ENCODE peak calls at places on chromosomes 13 and 19, in nine cellular contexts. Q is T-helper 1 cell, S is neuronal stem cell, A is H4, V is fibroblast of the conjunctiva, J is CMK, P is Right ventricle myocardium inferior, G is adrenal gland, H is NAMALWA. D is an unnamed sample.

GRCh38 chr13:21529102-21529893 is 70.2 kb upstream of the ZDHHC20 start:
- DNase-seq in A (no peak), G (no peak), J (no peak), H (no peak), V (no peak), P (no peak), S (no peak), Q (no peak), D (no peak)

GRCh38 chr19:39483141-39483540 is 2.5 kb downstream of the TIMM50 start:
- DNase-seq in A (no peak), P (no peak), S (no peak), H (no peak), V (no peak), J (no peak), Q (no peak), G (no peak), D (no peak)

GRCh38 chr13:93862259-93862658 is 617.2 kb downstream of the DCT start:
- DNase-seq in J (no peak), V (no peak), A (no peak), P (no peak), Q (no peak), G (no peak), S (no peak), H (no peak), D (no peak)

GRCh38 chr19:6417713-6418561 is 6.7 kb downstream of the KHSRP start:
- DNase-seq in H (no peak), A (no peak), J (no peak), Q (no peak), G (peak), V (no peak), P (peak), S (no peak), D (no peak)

GRCh38 chr19:17049711-17050280 is 23.2 kb upstream of the CPAMD8 start:
- DNase-seq in A (no peak), H (no peak), Q (no peak), G (peak), S (no peak), J (no peak), V (peak), P (no peak), D (peak)

GRCh38 chr19:47615230-47615629 is 6.3 kb downstream of the BICRA start:
- DNase-seq in Q (no peak), S (no peak), G (no peak), J (no peak), A (no peak), V (no peak), H (no peak), P (no peak), D (peak)

GRCh38 chr13:36788276-36788675 is 30.7 kb upstream of the RFXAP start:
- DNase-seq in V (no peak), G (no peak), Q (no peak), P (no peak), J (no peak), H (no peak), S (no peak), A (no peak), D (no peak)

GRCh38 chr13:45500492-45501174 is 35.9 kb downstream of the COG3 start:
- DNase-seq in J (no peak), A (peak), G (no peak), H (no peak), Q (no peak), V (peak), S (no peak), P (no peak), D (peak)

GRCh38 chr19:34579281-34580054 is 97.5 kb downstream of the SCGB2B2 start:
- DNase-seq in J (no peak), V (no peak), G (no peak), A (no peak), S (no peak), P (no peak), Q (no peak), H (no peak), D (no peak)

GRCh38 chr19:13146763-13147563 is 3.2 kb downstream of the STX10 start:
- DNase-seq in S (no peak), V (no peak), P (peak), J (no peak), H (no peak), A (no peak), Q (no peak), G (peak), D (peak)

GRCh38 chr19:10421981-10422461 is 1.7 kb downstream of the PDE4A start:
- DNase-seq in V (no peak), A (no peak), Q (no peak), G (no peak), S (no peak), P (peak), H (peak), J (no peak), D (no peak)

GRCh38 chr13:76942363-76942762 is 5.9 kb upstream of the ACOD1 start:
- DNase-seq in A (no peak), H (no peak), P (no peak), J (no peak), S (no peak), G (no peak), V (no peak), Q (no peak), D (no peak)

GRCh38 chr19:5119297-5119998 is 150.5 kb downstream of the KDM4B start:
- DNase-seq in P (no peak), J (no peak), G (no peak), S (no peak), H (no peak), A (no peak), Q (no peak), V (no peak), D (no peak)

GRCh38 chr19:1847684-1848398 is 442 bp downstream of the REXO1 start:
- DNase-seq in V (peak), A (no peak), H (peak), P (peak), S (no peak), Q (no peak), J (no peak), G (peak), D (no peak)

GRCh38 chr19:9847087-9847671 is 12.1 kb downstream of the PIN1 start:
- DNase-seq in H (peak), P (no peak), G (peak), S (no peak), Q (no peak), V (peak), A (peak), J (no peak), D (no peak)

GRCh38 chr13:59906413-59907027 is 257.2 kb downstream of the DIAPH3 start:
- DNase-seq in V (peak), J (no peak), P (no peak), A (no peak), S (no peak), H (peak), Q (no peak), G (peak), D (no peak)

GRCh38 chr13:38914070-38914469 is 76.6 kb downstream of the STOML3 start:
- DNase-seq in A (no peak), G (no peak), P (no peak), V (no peak), S (no peak), J (no peak), H (no peak), Q (no peak), D (no peak)

GRCh38 chr19:40758491-40758890 is 7.5 kb downstream of the SNRPA start:
- DNase-seq in G (no peak), H (no peak), P (no peak), S (no peak), V (no peak), J (no peak), Q (no peak), A (no peak), D (no peak)

GRCh38 chr13:26227396-26227971 is 5.4 kb upstream of the RNF6 start:
- DNase-seq in Q (no peak), S (no peak), A (no peak), V (no peak), P (no peak), G (no peak), J (no peak), H (no peak), D (no peak)

GRCh38 chr13:41075034-41075433 is 13.7 kb downstream of the WBP4 start:
- DNase-seq in S (no peak), Q (no peak), J (no peak), A (no peak), P (no peak), H (peak), V (no peak), G (no peak), D (peak)

GRCh38 chr13:20230913-20231838 is 943 bp downstream of the GJB6 start:
- DNase-seq in Q (no peak), P (no peak), S (no peak), G (no peak), H (no peak), J (no peak), V (no peak), A (no peak), D (no peak)

GRCh38 chr19:18304496-18305312 is 18.2 kb downstream of the LSM4 start:
- DNase-seq in Q (peak), H (peak), G (peak), P (peak), V (no peak), J (peak), S (no peak), A (peak), D (peak)

GRCh38 chr13:75197803-75198202 is 284.2 kb downstream of the TBC1D4 start:
- DNase-seq in S (no peak), J (no peak), G (no peak), A (no peak), P (peak), H (no peak), V (no peak), Q (no peak), D (no peak)

GRCh38 chr19:4582980-4583842 is 23.7 kb upstream of the SEMA6B start:
- DNase-seq in P (no peak), G (peak), J (no peak), Q (no peak), A (peak), S (no peak), V (no peak), H (no peak), D (no peak)

GRCh38 chr13:39448831-39449230 is 154.2 kb downstream of the LHFPL6 start:
- DNase-seq in S (no peak), H (no peak), G (no peak), V (peak), J (no peak), Q (no peak), A (no peak), P (no peak), D (no peak)

GRCh38 chr19:5333581-5334365 is 6.8 kb downstream of the PTPRS start:
- DNase-seq in P (no peak), G (no peak), A (no peak), V (no peak), S (no peak), J (no peak), Q (no peak), H (no peak), D (no peak)

GRCh38 chr13:25633108-25633507 is 261.3 kb downstream of the ATP8A2 start:
- DNase-seq in P (no peak), Q (no peak), G (no peak), S (peak), V (no peak), J (no peak), H (no peak), A (no peak), D (no peak)